ENCODE peak calls at places on chromosomes 12 and 14, in five cellular contexts. Q is uterus, S is tibial artery, T is transverse colon, N is GM06990. Z is an unnamed sample.
A peak's percentile ranks its signal among the peaks of the same experiment; 100 is the strongest.

GRCh38 chr12:21305666-21306065 is 29.1 kb downstream of the SLCO1A2 start:
- DNase-seq in N (no peak), Q (no peak), T (no peak), S (no peak), Z (no peak)

GRCh38 chr12:18754118-18754707 is 16.3 kb downstream of the CAPZA3 start:
- DNase-seq in Q (no peak), S (no peak), T (no peak), N (no peak), Z (no peak)

GRCh38 chr12:121536929-121537813 is 43.7 kb downstream of the KDM2B start:
- DNase-seq in S (peak; percentile 85), T (peak; percentile 88), Q (peak; percentile 79), N (peak; percentile 93), Z (peak; percentile 93)

GRCh38 chr12:78305808-78306207 is 475.1 kb downstream of the NAV3 start:
- DNase-seq in N (no peak), Q (no peak), T (no peak), S (no peak), Z (no peak)

GRCh38 chr12:69994593-69995222 is 169.7 kb downstream of the MYRFL start:
- DNase-seq in N (no peak), S (no peak), Q (no peak), T (peak; percentile 71), Z (no peak)

GRCh38 chr12:48542300-48542928 is 17.0 kb downstream of the OR8S1 start:
- DNase-seq in N (no peak), S (no peak), T (peak; percentile 53), Q (no peak), Z (no peak)

GRCh38 chr12:77571127-77571526 is 259.6 kb upstream of the NAV3 start:
- DNase-seq in T (no peak), Q (no peak), N (no peak), S (no peak), Z (no peak)

GRCh38 chr14:67971627-67972625 is 152.3 kb downstream of the RAD51B start:
- DNase-seq in T (no peak), Q (no peak), S (no peak), N (no peak), Z (no peak)

GRCh38 chr12:116432321-116432750 is 126.8 kb upstream of the MAP1LC3B2 start:
- DNase-seq in T (no peak), N (no peak), S (no peak), Q (peak; percentile 57), Z (no peak)

GRCh38 chr14:30949651-30950050 is 75.3 kb downstream of the COCH start:
- DNase-seq in S (no peak), N (no peak), Q (no peak), T (no peak), Z (no peak)

GRCh38 chr12:12922191-12922616 is 29.8 kb downstream of the GPRC5D start:
- DNase-seq in T (no peak), Q (peak; percentile 43), N (no peak), S (peak; percentile 79), Z (peak; percentile 74)

GRCh38 chr12:12835378-12836145 is 22.4 kb downstream of the DDX47 start:
- DNase-seq in Q (no peak), S (no peak), N (no peak), T (no peak), Z (no peak)

GRCh38 chr14:56474419-56475022 is 105.1 kb upstream of the TMEM260 start:
- DNase-seq in T (no peak), N (no peak), S (no peak), Q (no peak), Z (no peak)

GRCh38 chr14:92549853-92550244 is 36.3 kb downstream of the RIN3 start:
- DNase-seq in T (no peak), Q (no peak), S (peak; percentile 63), N (no peak), Z (peak; percentile 89)

GRCh38 chr12:10718279-10718821 is 4.8 kb downstream of the YBX3 start:
- DNase-seq in T (no peak), Q (no peak), N (no peak), S (no peak), Z (no peak)

GRCh38 chr12:87667378-87667777 is 361.8 kb downstream of the C12orf50 start:
- DNase-seq in T (no peak), Q (no peak), S (no peak), N (no peak), Z (no peak)

GRCh38 chr12:22981711-22982110 is 356.7 kb downstream of the ETNK1 start:
- DNase-seq in Q (no peak), T (no peak), N (no peak), S (no peak), Z (no peak)

GRCh38 chr12:52050116-52050770 is 999 bp upstream of the NR4A1 start:
- DNase-seq in N (no peak), T (no peak), Q (peak; percentile 73), S (no peak), Z (no peak)

GRCh38 chr14:105314287-105315185 is at the start of gene PACS2:
- DNase-seq in N (peak; percentile 90), S (peak; percentile 57), Q (peak; percentile 81), T (peak; percentile 81), Z (peak; percentile 79)

GRCh38 chr12:113831016-113831415 is 135.1 kb downstream of the RBM19 start:
- DNase-seq in S (no peak), Q (no peak), T (no peak), N (no peak), Z (no peak)

GRCh38 chr12:91482231-91482630 is 299.6 kb upstream of the DCN start:
- DNase-seq in S (no peak), Q (no peak), T (no peak), N (no peak), Z (no peak)

GRCh38 chr12:19850341-19851065 is 411.2 kb downstream of the AEBP2 start:
- DNase-seq in N (no peak), Q (peak; percentile 40), T (no peak), S (peak; percentile 43), Z (no peak)

GRCh38 chr12:117058442-117059072 is 40.7 kb downstream of the TESC start:
- DNase-seq in N (no peak), S (no peak), Q (no peak), T (no peak), Z (no peak)

GRCh38 chr12:124883263-124883876 is 19.7 kb upstream of the SCARB1 start:
- DNase-seq in S (no peak), T (no peak), Q (no peak), N (no peak), Z (no peak)

DNA sequence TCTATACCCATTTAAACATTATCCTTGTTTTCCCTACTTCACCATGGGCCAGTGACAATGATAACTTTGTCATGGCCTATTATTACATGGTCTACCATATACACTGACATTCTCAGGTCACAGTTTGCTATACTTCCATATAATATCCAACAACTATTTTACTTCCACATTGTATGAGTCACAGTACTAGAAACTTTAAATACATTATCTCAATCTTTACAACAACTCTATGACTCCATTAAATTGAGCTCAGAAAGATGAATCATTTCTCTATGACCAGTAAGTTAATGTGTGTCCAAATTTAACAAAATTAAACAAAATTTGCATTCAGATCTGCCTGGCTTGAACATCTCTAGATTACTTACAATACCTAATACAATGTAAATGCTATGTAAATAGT is 93.9 kb downstream of the PLEKHG7 start:
- DNase-seq in N (no peak), Q (no peak), S (no peak), T (no peak), Z (no peak)
- H3K4me3 ChIP-seq in N (no peak overlapping the region), Q (no peak overlapping the region), S (no peak overlapping the region), T (no peak overlapping the region), Z (no peak overlapping the region)

GRCh38 chr14:90382491-90383125 is 14.2 kb upstream of the CALM1 start:
- DNase-seq in T (peak; percentile 72), S (peak; percentile 74), Q (peak; percentile 82), N (no peak), Z (peak; percentile 80)

GRCh38 chr14:90383126-90383730 is 13.6 kb upstream of the CALM1 start:
- DNase-seq in T (peak; percentile 100), S (peak; percentile 100), Q (peak; percentile 100), N (peak; percentile 99), Z (peak; percentile 100)

GRCh38 chr14:90383731-90384542 is 12.9 kb upstream of the CALM1 start:
- DNase-seq in N (peak; percentile 72), S (peak; percentile 61), Q (peak; percentile 66), T (peak; percentile 65), Z (peak; percentile 85)

GRCh38 chr14:90381999-90382451 is 14.8 kb upstream of the CALM1 start:
- DNase-seq in S (peak; percentile 35), T (peak; percentile 90), N (no peak), Q (peak; percentile 41), Z (no peak)

GRCh38 chr14:90381011-90381790 is 15.6 kb upstream of the CALM1 start:
- DNase-seq in T (peak; percentile 71), S (peak; percentile 49), Q (peak; percentile 59), N (no peak), Z (no peak)
- H3K4me3 ChIP-seq in T (no peak overlapping the region), S (peak overlapping the region; percentile 73), Q (no peak overlapping the region), N (no peak overlapping the region), Z (no peak overlapping the region)

GRCh38 chr12:3884671-3885070 is 11.5 kb upstream of the PARP11 start:
- DNase-seq in N (no peak), T (no peak), S (no peak), Q (no peak), Z (no peak)
- H3K4me3 ChIP-seq in N (no peak overlapping the region), T (no peak overlapping the region), S (peak overlapping the region; percentile 51), Q (no peak overlapping the region), Z (no peak overlapping the region)

GRCh38 chr12:15186593-15186992 is 34.6 kb downstream of the RERG start:
- DNase-seq in S (no peak), N (no peak), T (no peak), Q (no peak), Z (no peak)
- H3K4me3 ChIP-seq in S (no peak overlapping the region), N (no peak overlapping the region), T (no peak overlapping the region), Q (no peak overlapping the region), Z (no peak overlapping the region)

GRCh38 chr14:61566537-61567225 is 128.6 kb upstream of the HIF1A start:
- DNase-seq in S (no peak), N (no peak), Q (no peak), T (no peak), Z (no peak)

GRCh38 chr14:61569783-61570182 is 125.5 kb upstream of the HIF1A start:
- DNase-seq in T (no peak), S (peak; percentile 53), Q (no peak), N (no peak), Z (no peak)

GRCh38 chr14:61568572-61569011 is 126.7 kb upstream of the HIF1A start:
- DNase-seq in Q (no peak), T (peak; percentile 69), S (no peak), N (peak; percentile 91), Z (no peak)

GRCh38 chr14:61569308-61569707 is 126.0 kb upstream of the HIF1A start:
- DNase-seq in S (no peak), T (no peak), Q (no peak), N (no peak), Z (no peak)

DNA sequence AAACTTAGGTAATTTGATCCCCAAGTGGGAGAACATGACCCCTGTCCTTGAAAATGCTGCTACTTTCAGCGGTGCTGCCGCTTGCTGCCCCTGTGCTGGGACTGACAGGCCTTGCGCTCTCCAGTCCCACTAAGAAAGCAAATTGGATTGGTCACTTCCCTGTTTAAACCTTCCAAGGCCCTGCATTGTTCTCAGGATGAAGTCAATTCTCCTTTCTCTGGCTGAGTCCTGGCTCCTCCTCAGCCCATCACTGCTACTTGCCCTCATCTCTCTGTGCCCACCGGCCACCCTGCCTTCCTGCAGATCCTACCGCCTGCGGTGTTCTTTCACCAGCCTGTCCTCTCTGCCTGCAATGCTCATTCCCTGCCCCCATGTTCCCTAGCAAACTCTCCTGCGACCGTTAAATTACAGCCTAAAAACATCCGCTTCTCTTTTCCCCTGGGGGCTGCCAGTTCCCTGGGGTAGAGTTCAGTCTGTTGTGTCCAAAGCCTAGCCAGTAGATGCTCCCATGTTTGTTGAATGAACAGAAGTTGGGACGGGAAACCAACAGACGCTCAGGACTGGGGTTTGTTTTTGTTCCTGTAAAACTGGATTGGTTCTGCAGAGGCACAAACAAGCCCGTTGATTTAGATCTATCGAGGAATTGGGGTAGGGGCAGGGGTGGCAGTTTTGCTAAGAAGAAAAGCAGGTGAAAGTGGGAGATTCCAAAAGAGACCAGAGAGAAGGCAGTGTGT is 127.3 kb upstream of the HIF1A start:
- DNase-seq in T (no peak), S (peak; percentile 41), Q (no peak), N (peak; percentile 23), Z (no peak)
- H3K4me3 ChIP-seq in T (no peak overlapping the region), S (peak overlapping the region; percentile 38), Q (no peak overlapping the region), N (peak overlapping the region; percentile 48), Z (no peak overlapping the region)

Z was measured in aorta.